ENCODE peak calls at places on chromosomes 3 and 15, in nine cellular contexts. One of them, this sample, is unnamed.

GRCh38 chr3:7875858-7876442 is 625.7 kb upstream of the LMCD1 start:
- DNase-seq in brain microvascular endothelial cell: no peak
- DNase-seq in fibroblast of lung: peak
- DNase-seq in adrenal gland: no peak
- DNase-seq in CD4-positive, alpha-beta memory T cell: no peak
- DNase-seq in OCI-LY7: no peak
- DNase-seq in HL-60: no peak
- DNase-seq in skeletal muscle cell: no peak
- DNase-seq in SJSA1: no peak
- DNase-seq in this sample: no peak

GRCh38 chr3:158109295-158109803 is 540 bp upstream of the RSRC1 start:
- DNase-seq in brain microvascular endothelial cell: no peak
- DNase-seq in fibroblast of lung: no peak
- DNase-seq in adrenal gland: no peak
- DNase-seq in CD4-positive, alpha-beta memory T cell: no peak
- DNase-seq in OCI-LY7: no peak
- DNase-seq in HL-60: no peak
- DNase-seq in skeletal muscle cell: no peak
- DNase-seq in SJSA1: no peak
- DNase-seq in this sample: no peak

GRCh38 chr3:181707980-181708379 is 3.7 kb upstream of the SOX2 start:
- DNase-seq in brain microvascular endothelial cell: no peak
- DNase-seq in fibroblast of lung: no peak
- DNase-seq in adrenal gland: no peak
- DNase-seq in CD4-positive, alpha-beta memory T cell: no peak
- DNase-seq in OCI-LY7: no peak
- DNase-seq in HL-60: no peak
- DNase-seq in skeletal muscle cell: no peak
- DNase-seq in SJSA1: no peak
- DNase-seq in this sample: no peak

GRCh38 chr3:77081240-77081661 is 41.4 kb downstream of the ROBO2 start:
- DNase-seq in brain microvascular endothelial cell: peak
- DNase-seq in fibroblast of lung: peak
- DNase-seq in adrenal gland: no peak
- DNase-seq in CD4-positive, alpha-beta memory T cell: no peak
- DNase-seq in OCI-LY7: no peak
- DNase-seq in HL-60: no peak
- DNase-seq in skeletal muscle cell: peak
- DNase-seq in SJSA1: no peak
- DNase-seq in this sample: no peak

GRCh38 chr3:152270145-152270870 is 1.6 kb downstream of the MBNL1 start:
- DNase-seq in brain microvascular endothelial cell: no peak
- DNase-seq in fibroblast of lung: peak
- DNase-seq in adrenal gland: no peak
- DNase-seq in CD4-positive, alpha-beta memory T cell: no peak
- DNase-seq in OCI-LY7: peak
- DNase-seq in HL-60: no peak
- DNase-seq in skeletal muscle cell: no peak
- DNase-seq in SJSA1: no peak
- DNase-seq in this sample: no peak

GRCh38 chr15:29437888-29438713 is 168.5 kb upstream of the NSMCE3 start:
- DNase-seq in brain microvascular endothelial cell: no peak
- DNase-seq in fibroblast of lung: no peak
- DNase-seq in adrenal gland: no peak
- DNase-seq in CD4-positive, alpha-beta memory T cell: no peak
- DNase-seq in OCI-LY7: no peak
- DNase-seq in HL-60: no peak
- DNase-seq in skeletal muscle cell: no peak
- DNase-seq in SJSA1: no peak
- DNase-seq in this sample: no peak

GRCh38 chr3:71606582-71606981 is 23.1 kb upstream of the FOXP1 start:
- DNase-seq in brain microvascular endothelial cell: no peak
- DNase-seq in fibroblast of lung: no peak
- DNase-seq in adrenal gland: no peak
- DNase-seq in CD4-positive, alpha-beta memory T cell: no peak
- DNase-seq in OCI-LY7: no peak
- DNase-seq in HL-60: no peak
- DNase-seq in skeletal muscle cell: no peak
- DNase-seq in SJSA1: no peak
- DNase-seq in this sample: no peak

GRCh38 chr15:55907797-55908196 is 85.6 kb downstream of the NEDD4 start:
- DNase-seq in brain microvascular endothelial cell: peak
- DNase-seq in fibroblast of lung: peak
- DNase-seq in adrenal gland: no peak
- DNase-seq in CD4-positive, alpha-beta memory T cell: no peak
- DNase-seq in OCI-LY7: no peak
- DNase-seq in HL-60: no peak
- DNase-seq in skeletal muscle cell: peak
- DNase-seq in SJSA1: peak
- DNase-seq in this sample: no peak

GRCh38 chr15:69679623-69680228 is 227.1 kb downstream of the RPLP1 start:
- DNase-seq in brain microvascular endothelial cell: no peak
- DNase-seq in fibroblast of lung: no peak
- DNase-seq in adrenal gland: no peak
- DNase-seq in CD4-positive, alpha-beta memory T cell: no peak
- DNase-seq in OCI-LY7: no peak
- DNase-seq in HL-60: no peak
- DNase-seq in skeletal muscle cell: no peak
- DNase-seq in SJSA1: no peak
- DNase-seq in this sample: no peak

GRCh38 chr15:59290311-59291213 is 82.1 kb downstream of the MYO1E start:
- DNase-seq in brain microvascular endothelial cell: no peak
- DNase-seq in fibroblast of lung: no peak
- DNase-seq in adrenal gland: no peak
- DNase-seq in CD4-positive, alpha-beta memory T cell: no peak
- DNase-seq in OCI-LY7: peak
- DNase-seq in HL-60: no peak
- DNase-seq in skeletal muscle cell: no peak
- DNase-seq in SJSA1: no peak
- DNase-seq in this sample: no peak

GRCh38 chr15:25909325-25909724 is 46.2 kb upstream of the ATP10A start:
- DNase-seq in brain microvascular endothelial cell: no peak
- DNase-seq in fibroblast of lung: no peak
- DNase-seq in adrenal gland: no peak
- DNase-seq in CD4-positive, alpha-beta memory T cell: no peak
- DNase-seq in OCI-LY7: no peak
- DNase-seq in HL-60: no peak
- DNase-seq in skeletal muscle cell: no peak
- DNase-seq in SJSA1: no peak
- DNase-seq in this sample: no peak

GRCh38 chr3:71725279-71725991 is at the start of gene EIF4E3:
- DNase-seq in brain microvascular endothelial cell: no peak
- DNase-seq in fibroblast of lung: peak
- DNase-seq in adrenal gland: peak
- DNase-seq in CD4-positive, alpha-beta memory T cell: peak
- DNase-seq in OCI-LY7: no peak
- DNase-seq in HL-60: no peak
- DNase-seq in skeletal muscle cell: no peak
- DNase-seq in SJSA1: no peak
- DNase-seq in this sample: no peak

GRCh38 chr3:14119166-14119510 is 5.5 kb downstream of the CHCHD4 start:
- DNase-seq in brain microvascular endothelial cell: no peak
- DNase-seq in fibroblast of lung: no peak
- DNase-seq in adrenal gland: no peak
- DNase-seq in CD4-positive, alpha-beta memory T cell: no peak
- DNase-seq in OCI-LY7: no peak
- DNase-seq in HL-60: no peak
- DNase-seq in skeletal muscle cell: no peak
- DNase-seq in SJSA1: no peak
- DNase-seq in this sample: no peak

GRCh38 chr3:14120111-14120920 is 4.4 kb downstream of the CHCHD4 start:
- DNase-seq in brain microvascular endothelial cell: no peak
- DNase-seq in fibroblast of lung: no peak
- DNase-seq in adrenal gland: no peak
- DNase-seq in CD4-positive, alpha-beta memory T cell: no peak
- DNase-seq in OCI-LY7: no peak
- DNase-seq in HL-60: no peak
- DNase-seq in skeletal muscle cell: no peak
- DNase-seq in SJSA1: no peak
- DNase-seq in this sample: no peak

GRCh38 chr3:14117468-14118399 is 6.9 kb downstream of the CHCHD4 start:
- DNase-seq in brain microvascular endothelial cell: no peak
- DNase-seq in fibroblast of lung: no peak
- DNase-seq in adrenal gland: no peak
- DNase-seq in CD4-positive, alpha-beta memory T cell: no peak
- DNase-seq in OCI-LY7: no peak
- DNase-seq in HL-60: no peak
- DNase-seq in skeletal muscle cell: no peak
- DNase-seq in SJSA1: no peak
- DNase-seq in this sample: no peak

GRCh38 chr3:14118400-14119165 is 6.1 kb downstream of the CHCHD4 start:
- DNase-seq in brain microvascular endothelial cell: no peak
- DNase-seq in fibroblast of lung: no peak
- DNase-seq in adrenal gland: peak
- DNase-seq in CD4-positive, alpha-beta memory T cell: no peak
- DNase-seq in OCI-LY7: no peak
- DNase-seq in HL-60: no peak
- DNase-seq in skeletal muscle cell: peak
- DNase-seq in SJSA1: no peak
- DNase-seq in this sample: no peak

DNA sequence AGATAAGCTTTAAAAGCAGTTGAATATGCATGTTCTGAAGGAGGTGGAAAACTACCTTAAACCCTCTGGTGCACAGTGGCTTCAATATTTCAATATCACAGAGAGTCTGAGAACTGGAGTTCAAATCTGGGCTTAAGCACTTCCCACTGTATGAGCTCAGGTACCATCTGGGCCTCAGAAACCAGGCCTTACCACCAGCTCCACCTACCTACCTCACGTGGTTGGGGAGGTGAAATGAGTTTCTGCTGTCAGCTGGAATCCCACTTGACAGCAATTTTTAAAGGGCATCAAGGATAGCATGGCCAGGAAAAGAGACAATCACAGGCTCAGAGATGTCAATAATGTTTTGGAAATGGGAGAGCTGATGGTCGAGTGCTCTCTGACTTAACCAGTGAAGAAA is 5.0 kb downstream of the CHCHD4 start:
- DNase-seq in brain microvascular endothelial cell: no peak
- DNase-seq in fibroblast of lung: no peak
- DNase-seq in adrenal gland: no peak
- DNase-seq in CD4-positive, alpha-beta memory T cell: no peak
- DNase-seq in OCI-LY7: no peak
- DNase-seq in HL-60: no peak
- DNase-seq in skeletal muscle cell: no peak
- DNase-seq in SJSA1: no peak
- DNase-seq in this sample: no peak
- H3K4me3 ChIP-seq in brain microvascular endothelial cell: no peak
- H3K4me3 ChIP-seq in fibroblast of lung: no peak
- H3K4me3 ChIP-seq in adrenal gland: no peak
- H3K4me3 ChIP-seq in CD4-positive, alpha-beta memory T cell: no peak
- H3K4me3 ChIP-seq in OCI-LY7: no peak
- H3K4me3 ChIP-seq in HL-60: no peak
- H3K4me3 ChIP-seq in skeletal muscle cell: no peak
- H3K4me3 ChIP-seq in SJSA1: no peak
- H3K4me3 ChIP-seq in this sample: no peak

DNA sequence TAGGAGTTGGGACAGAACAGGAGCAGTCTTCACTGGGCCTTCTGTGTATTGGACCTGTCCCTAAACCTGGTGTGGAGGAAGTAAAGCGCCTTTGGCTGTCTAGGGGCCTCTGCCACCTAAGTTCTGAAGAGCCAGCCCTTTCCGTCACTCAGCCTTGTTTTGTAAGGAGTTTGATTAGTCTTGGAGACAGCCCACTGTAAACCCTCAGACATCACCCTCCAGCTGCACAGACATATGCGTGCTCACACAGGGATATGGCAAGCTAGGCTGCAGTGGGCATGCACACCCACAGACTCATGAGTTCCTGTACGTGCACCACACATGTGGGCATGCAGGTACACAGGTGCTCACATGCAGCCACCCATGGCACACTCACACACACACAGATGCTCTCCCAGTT is 5.2 kb downstream of the PRKCD start:
- DNase-seq in brain microvascular endothelial cell: no peak
- DNase-seq in fibroblast of lung: no peak
- DNase-seq in adrenal gland: no peak
- DNase-seq in CD4-positive, alpha-beta memory T cell: no peak
- DNase-seq in OCI-LY7: no peak
- DNase-seq in HL-60: no peak
- DNase-seq in skeletal muscle cell: no peak
- DNase-seq in SJSA1: no peak
- DNase-seq in this sample: no peak
- H3K4me3 ChIP-seq in brain microvascular endothelial cell: no peak
- H3K4me3 ChIP-seq in fibroblast of lung: no peak
- H3K4me3 ChIP-seq in adrenal gland: no peak
- H3K4me3 ChIP-seq in CD4-positive, alpha-beta memory T cell: no peak
- H3K4me3 ChIP-seq in OCI-LY7: peak
- H3K4me3 ChIP-seq in HL-60: no peak
- H3K4me3 ChIP-seq in skeletal muscle cell: no peak
- H3K4me3 ChIP-seq in SJSA1: no peak
- H3K4me3 ChIP-seq in this sample: no peak

DNA sequence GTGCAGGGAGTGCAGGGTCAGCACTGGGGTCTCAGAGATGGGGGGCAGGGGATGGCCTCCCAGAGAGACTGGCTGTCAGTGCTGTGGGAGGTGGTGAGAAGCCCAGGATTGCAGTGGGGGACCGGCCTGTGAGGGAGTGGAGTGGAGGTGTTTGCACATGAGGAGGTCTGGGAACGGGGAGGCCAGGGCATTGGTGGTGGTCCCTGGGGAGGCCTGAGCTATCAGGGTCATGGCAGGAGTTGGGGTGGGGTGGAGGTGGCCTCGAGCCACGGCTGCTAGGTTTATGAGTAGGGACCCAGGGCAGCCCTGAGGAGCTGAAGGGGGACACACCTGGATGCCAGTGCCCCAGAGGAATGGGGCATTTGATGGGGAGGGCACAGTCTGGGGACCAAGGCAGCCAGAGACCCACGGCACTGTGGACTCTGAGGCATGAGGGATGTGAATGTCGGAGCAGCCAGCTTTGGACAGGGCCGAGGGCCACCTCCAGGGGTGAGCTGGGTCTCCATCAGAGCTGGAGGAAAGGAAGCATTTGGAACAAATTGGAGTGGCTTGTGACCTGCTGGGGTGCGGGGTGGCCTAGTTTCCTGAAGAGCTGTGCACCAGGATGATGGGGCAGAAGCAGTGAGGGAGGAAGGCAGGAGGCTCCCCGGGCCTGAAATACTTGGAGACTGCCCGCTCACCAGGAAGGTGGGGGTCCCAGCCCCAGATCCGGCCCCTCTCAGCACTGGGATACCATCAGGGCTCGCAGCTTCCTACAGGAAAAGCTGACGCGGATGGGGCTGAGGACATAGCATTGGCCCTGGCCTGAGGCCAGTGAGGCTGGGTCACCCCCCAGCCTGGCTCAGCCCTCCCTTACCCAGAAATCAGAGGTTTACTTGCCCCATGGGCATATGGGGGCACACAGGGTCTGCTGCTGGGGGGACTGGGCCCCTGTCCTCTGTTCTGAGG is 9.5 kb upstream of the CSPG4 start:
- DNase-seq in brain microvascular endothelial cell: no peak
- DNase-seq in fibroblast of lung: no peak
- DNase-seq in adrenal gland: no peak
- DNase-seq in CD4-positive, alpha-beta memory T cell: no peak
- DNase-seq in OCI-LY7: no peak
- DNase-seq in HL-60: no peak
- DNase-seq in skeletal muscle cell: no peak
- DNase-seq in SJSA1: no peak
- DNase-seq in this sample: no peak
- H3K4me3 ChIP-seq in brain microvascular endothelial cell: no peak
- H3K4me3 ChIP-seq in fibroblast of lung: no peak
- H3K4me3 ChIP-seq in adrenal gland: no peak
- H3K4me3 ChIP-seq in CD4-positive, alpha-beta memory T cell: no peak
- H3K4me3 ChIP-seq in OCI-LY7: no peak
- H3K4me3 ChIP-seq in HL-60: no peak
- H3K4me3 ChIP-seq in skeletal muscle cell: no peak
- H3K4me3 ChIP-seq in SJSA1: no peak
- H3K4me3 ChIP-seq in this sample: no peak

GRCh38 chr15:68580026-68580882 is 1.5 kb downstream of the CORO2B start:
- DNase-seq in brain microvascular endothelial cell: no peak
- DNase-seq in fibroblast of lung: no peak
- DNase-seq in adrenal gland: no peak
- DNase-seq in CD4-positive, alpha-beta memory T cell: no peak
- DNase-seq in OCI-LY7: peak
- DNase-seq in HL-60: no peak
- DNase-seq in skeletal muscle cell: no peak
- DNase-seq in SJSA1: no peak
- DNase-seq in this sample: no peak
- H3K4me3 ChIP-seq in brain microvascular endothelial cell: peak
- H3K4me3 ChIP-seq in fibroblast of lung: peak
- H3K4me3 ChIP-seq in adrenal gland: no peak
- H3K4me3 ChIP-seq in CD4-positive, alpha-beta memory T cell: no peak
- H3K4me3 ChIP-seq in OCI-LY7: peak
- H3K4me3 ChIP-seq in HL-60: no peak
- H3K4me3 ChIP-seq in skeletal muscle cell: peak
- H3K4me3 ChIP-seq in SJSA1: no peak
- H3K4me3 ChIP-seq in this sample: no peak

This sample was measured in Jurkat, Clone E6-1.